ENCODE peak calls at places on chromosomes 6 and 20, in seven cellular contexts. V is aorta; S is activated T-cell treated with anti-CD3 and anti-CD28 coated beads for 4 hours; K is GDM1; D is stimulated activated CD8-positive, alpha-beta memory T cell treated with anti-CD3 and anti-CD28 coated beads, Interleukin-4, amount 100 ng/mL, for 1 hour; L is activated CD4-positive, alpha-beta T cell treated with anti-CD3 and anti-CD28 coated beads for 48 hours; P is fibroblast of gingiva. J is an unnamed sample.

GRCh38 chr6:147855823-147856222 is 347.3 kb downstream of the SAMD5 start:
- DNase-seq in D (no peak), P (peak), L (no peak), V (no peak), K (no peak), S (no peak), J (no peak)

GRCh38 chr6:6694368-6694780 is 105.9 kb downstream of the LY86 start:
- DNase-seq in K (no peak), L (no peak), D (no peak), S (no peak), P (no peak), V (no peak), J (no peak)

GRCh38 chr20:6142348-6142993 is 19.6 kb upstream of the FERMT1 start:
- DNase-seq in P (peak), L (peak), K (no peak), D (peak), S (peak), V (no peak), J (peak)

GRCh38 chr6:159899994-159900745 is 9.4 kb downstream of the MAS1 start:
- DNase-seq in V (no peak), K (no peak), P (peak), L (no peak), S (no peak), D (no peak), J (no peak)

GRCh38 chr6:100342830-100343229 is 121.9 kb downstream of the SIM1 start:
- DNase-seq in L (no peak), D (no peak), S (no peak), P (peak), V (no peak), K (no peak), J (no peak)

GRCh38 chr6:57305754-57306153 is 11.7 kb upstream of the PRIM2 start:
- DNase-seq in P (peak), K (no peak), S (no peak), V (no peak), L (no peak), D (no peak), J (no peak)

GRCh38 chr20:44054118-44054517 is 132.9 kb downstream of the JPH2 start:
- DNase-seq in V (peak), D (no peak), S (no peak), K (no peak), L (no peak), P (no peak), J (no peak)

GRCh38 chr20:1427457-1428054 is 34.7 kb upstream of the FKBP1A start:
- DNase-seq in S (no peak), K (no peak), V (no peak), L (no peak), P (peak), D (no peak), J (no peak)

GRCh38 chr6:30443657-30444450 is 45.5 kb upstream of the HLA-E start:
- DNase-seq in K (no peak), V (no peak), S (no peak), D (no peak), L (no peak), P (no peak), J (no peak)

GRCh38 chr20:45420125-45420524 is 4.2 kb downstream of the PIGT start:
- DNase-seq in L (no peak), V (no peak), S (no peak), P (no peak), K (no peak), D (no peak), J (no peak)

GRCh38 chr6:133854633-133855598 is 34.0 kb upstream of the TCF21 start:
- DNase-seq in P (no peak), L (peak), K (no peak), V (no peak), D (no peak), S (no peak), J (no peak)

GRCh38 chr6:166333172-166333995 is 9.0 kb downstream of the SFT2D1 start:
- DNase-seq in L (no peak), P (no peak), K (peak), D (no peak), S (no peak), V (no peak), J (peak)

GRCh38 chr6:41966961-41967311 is 25.3 kb upstream of the CCND3 start:
- DNase-seq in V (no peak), S (no peak), D (no peak), K (no peak), L (no peak), P (no peak), J (no peak)